ENCODE peak calls at places on chromosomes 6 and 20, in four cellular contexts. E is lower lobe of right lung, T is GM23248, A is esophagus muscularis mucosa. M is an unnamed sample.

GRCh38 chr6:23419046-23419445 is 707.0 kb upstream of the NRSN1 start:
- DNase-seq in E (no peak), T (no peak), A (no peak), M (no peak)

GRCh38 chr6:132314432-132314831 is 86.8 kb downstream of the MOXD1 start:
- DNase-seq in E (no peak), T (no peak), A (no peak), M (no peak)

GRCh38 chr20:45890077-45890996 is 671 bp downstream of the NEURL2 start:
- DNase-seq in E (peak; percentile 88), T (peak; percentile 83), A (peak; percentile 96), M (peak; percentile 44)

GRCh38 chr6:3284436-3284876 is 25.7 kb downstream of the PSMG4 start:
- DNase-seq in E (no peak), T (no peak), A (no peak), M (no peak)

GRCh38 chr20:37943033-37943432 is 40.1 kb downstream of the VSTM2L start:
- DNase-seq in E (no peak), T (no peak), A (no peak), M (no peak)

GRCh38 chr6:98747960-98748359 is 86.4 kb upstream of the POU3F2 start:
- DNase-seq in E (no peak), T (peak; percentile 3), A (no peak), M (no peak)

GRCh38 chr6:27127874-27128795 is 119.4 kb upstream of the PRSS16 start:
- DNase-seq in E (no peak), T (no peak), A (no peak), M (no peak)

GRCh38 chr6:3432416-3432815 is 24.4 kb downstream of the SLC22A23 start:
- DNase-seq in E (no peak), T (no peak), A (no peak), M (no peak)

GRCh38 chr6:17945111-17945510 is 42.3 kb downstream of the KIF13A start:
- DNase-seq in E (no peak), T (peak; percentile 87), A (no peak), M (no peak)

GRCh38 chr6:159919011-159919511 is 28.3 kb downstream of the MAS1 start:
- DNase-seq in E (no peak), T (peak; percentile 56), A (no peak), M (no peak)

GRCh38 chr6:118776607-118777549 is 117.1 kb upstream of the ASF1A start:
- DNase-seq in E (no peak), T (peak; percentile 86), A (no peak), M (peak; percentile 42)

GRCh38 chr6:32604434-32604877 is 14.8 kb upstream of the HLA-DRB1 start:
- DNase-seq in E (no peak), T (no peak), A (no peak), M (no peak)

GRCh38 chr6:5113096-5113495 is 28.0 kb downstream of the PPP1R3G start:
- DNase-seq in E (no peak), T (no peak), A (no peak), M (no peak)

GRCh38 chr20:2899243-2899642 is 26.0 kb downstream of the PTPRA start:
- DNase-seq in E (no peak), T (no peak), A (no peak), M (no peak)

GRCh38 chr6:170018422-170019258 is 267.2 kb downstream of the ERMARD start:
- DNase-seq in E (no peak), T (no peak), A (no peak), M (no peak)

GRCh38 chr6:121135425-121135824 is 198.9 kb downstream of the TBC1D32 start:
- DNase-seq in E (no peak), T (no peak), A (no peak), M (no peak)

GRCh38 chr6:41747256-41748101 is at the start of gene PGC:
- DNase-seq in E (peak; percentile 55), T (no peak), A (no peak), M (no peak)

GRCh38 chr6:132404736-132405135 is 3.5 kb upstream of the MOXD1 start:
- DNase-seq in E (no peak), T (peak; percentile 60), A (no peak), M (no peak)

GRCh38 chr6:134903448-134903847 is 46.5 kb downstream of the ALDH8A1 start:
- DNase-seq in E (no peak), T (peak; percentile 9), A (no peak), M (no peak)

GRCh38 chr6:6790891-6791290 is 202.4 kb downstream of the LY86 start:
- DNase-seq in E (no peak), T (peak; percentile 29), A (no peak), M (no peak)

GRCh38 chr20:64119681-64120341 is 12.4 kb upstream of the NPBWR2 start:
- DNase-seq in E (peak; percentile 37), T (no peak), A (no peak), M (peak; percentile 2)

GRCh38 chr6:52392944-52393343 is 27.2 kb upstream of the EFHC1 start:
- DNase-seq in E (no peak), T (peak; percentile 85), A (no peak), M (no peak)

GRCh38 chr6:27161946-27162603 is 85.4 kb upstream of the PRSS16 start:
- DNase-seq in E (no peak), T (peak; percentile 66), A (no peak), M (no peak)

GRCh38 chr6:132084811-132085509 is 133.8 kb upstream of the CCN2 start:
- DNase-seq in E (no peak), T (peak; percentile 93), A (no peak), M (no peak)

GRCh38 chr6:44775121-44775520 is 387.6 kb downstream of the CDC5L start:
- DNase-seq in E (no peak), T (peak; percentile 24), A (no peak), M (no peak)

GRCh38 chr6:30770164-30770563 is 25.8 kb upstream of the IER3 start:
- DNase-seq in E (no peak), T (peak; percentile 64), A (no peak), M (no peak)

GRCh38 chr6:110761371-110761770 is 53.9 kb downstream of the CDK19 start:
- DNase-seq in E (no peak), T (no peak), A (no peak), M (no peak)

GRCh38 chr6:127191716-127192115 is 73.2 kb downstream of the RSPO3 start:
- DNase-seq in E (no peak), T (peak; percentile 88), A (no peak), M (no peak)
- H3K27ac ChIP-seq in E (no peak overlapping the region), T (peak overlapping the region; percentile 57), A (no peak overlapping the region), M (no peak overlapping the region)

GRCh38 chr6:161171207-161171606 is 102.7 kb downstream of the AGPAT4 start:
- DNase-seq in E (no peak), T (no peak), A (no peak), M (no peak)
- H3K27ac ChIP-seq in E (no peak overlapping the region), T (no peak overlapping the region), A (no peak overlapping the region), M (no peak overlapping the region)

GRCh38 chr6:11413112-11413687 is 124.3 kb upstream of the TMEM170B start:
- DNase-seq in E (no peak), T (no peak), A (peak; percentile 60), M (no peak)

GRCh38 chr6:11411592-11411991 is 126.0 kb upstream of the TMEM170B start:
- DNase-seq in E (no peak), T (no peak), A (no peak), M (no peak)

GRCh38 chr6:11412616-11413015 is 124.9 kb upstream of the TMEM170B start:
- DNase-seq in E (no peak), T (no peak), A (no peak), M (no peak)

GRCh38 chr6:11412011-11412424 is 125.5 kb upstream of the TMEM170B start:
- DNase-seq in E (no peak), T (peak; percentile 61), A (peak; percentile 55), M (no peak)

DNA sequence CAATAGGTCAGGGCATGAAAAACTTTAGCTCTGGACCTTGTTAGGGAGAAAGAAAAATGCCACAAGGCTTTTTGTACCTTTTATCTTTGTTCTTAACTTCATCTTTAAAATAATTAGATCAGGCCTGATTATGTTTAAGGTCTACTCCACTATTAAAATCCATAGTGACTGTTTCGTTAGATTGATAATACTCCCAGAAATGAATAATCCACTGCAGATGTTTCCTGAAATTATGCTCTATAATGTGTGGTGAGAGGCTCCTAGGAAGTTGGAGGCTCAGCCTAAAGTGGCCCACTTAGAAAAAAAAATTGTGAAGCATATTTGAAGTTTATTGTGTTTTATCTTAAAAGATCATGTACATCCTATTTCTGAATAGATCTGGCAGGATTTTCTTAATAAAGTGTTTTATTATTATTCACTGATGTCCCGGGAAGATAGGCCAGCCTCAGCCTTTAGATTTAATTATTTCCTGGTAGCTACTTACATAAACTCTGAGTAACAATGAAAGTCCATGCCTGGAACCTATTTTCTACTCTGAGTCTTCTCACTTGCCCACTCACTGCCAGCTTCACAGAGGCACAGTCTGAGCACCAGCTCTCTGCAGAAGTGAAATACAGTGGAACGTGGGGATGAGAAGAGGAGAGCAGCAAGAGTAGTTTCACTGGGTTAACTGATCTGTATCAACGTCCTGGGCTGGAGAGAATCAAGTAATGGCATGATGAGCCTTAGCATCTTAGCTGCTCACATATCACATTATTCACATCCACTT is 126.8 kb upstream of the TMEM170B start:
- DNase-seq in E (no peak), T (peak; percentile 37), A (no peak), M (no peak)
- H3K27ac ChIP-seq in E (no peak overlapping the region), T (no peak overlapping the region), A (no peak overlapping the region), M (no peak overlapping the region)

DNA sequence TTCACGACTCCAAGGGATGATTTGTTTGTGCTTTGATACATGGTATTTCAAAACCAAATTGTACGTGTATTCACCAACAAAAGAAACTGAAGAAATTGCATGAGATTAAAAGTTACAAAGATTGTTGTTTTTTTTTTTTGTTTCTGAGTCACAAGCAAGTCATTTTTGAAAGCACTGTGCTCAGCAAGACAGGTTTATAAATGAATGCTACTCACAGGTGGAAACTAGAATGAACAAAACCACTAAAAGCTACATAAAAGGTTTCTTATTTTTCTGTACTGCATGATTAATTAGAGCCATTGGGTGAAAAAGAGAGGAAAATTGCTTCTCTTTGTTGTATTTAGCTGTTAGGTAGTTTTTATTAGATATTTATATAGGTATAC is 90.2 kb upstream of the RIPOR2 start:
- DNase-seq in E (no peak), T (no peak), A (no peak), M (no peak)
- H3K27ac ChIP-seq in E (no peak overlapping the region), T (no peak overlapping the region), A (no peak overlapping the region), M (no peak overlapping the region)

DNA sequence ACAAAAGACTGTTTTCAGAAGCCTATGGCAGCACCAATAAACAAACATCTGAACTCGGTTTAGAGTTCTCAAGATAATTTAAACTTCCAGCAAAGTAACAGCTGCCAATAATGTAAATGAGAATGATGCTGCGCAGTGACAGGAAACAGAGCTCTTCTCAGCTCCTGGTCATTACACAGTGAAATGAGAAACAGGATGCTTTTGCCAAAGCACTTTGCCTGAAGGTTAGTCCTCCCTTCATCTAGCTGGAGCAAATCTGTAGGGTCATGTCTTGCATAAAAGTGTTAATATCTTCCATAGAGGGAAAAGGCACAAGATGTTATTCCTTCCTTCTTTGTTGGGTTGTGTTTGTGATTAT is 102.7 kb upstream of the BEND6 start:
- DNase-seq in E (no peak), T (peak; percentile 34), A (no peak), M (no peak)
- H3K27ac ChIP-seq in E (peak overlapping the region; percentile 37), T (peak overlapping the region; percentile 86), A (peak overlapping the region; percentile 62), M (no peak overlapping the region)

GRCh38 chr6:48426636-48427035 is 315.6 kb upstream of the PTCHD4 start:
- DNase-seq in E (no peak), T (peak; percentile 68), A (no peak), M (no peak)
- H3K27ac ChIP-seq in E (no peak overlapping the region), T (no peak overlapping the region), A (no peak overlapping the region), M (no peak overlapping the region)